ENCODE peak calls at places on chromosomes 11 and 22, in four cellular contexts. One of them, this sample, is unnamed.

GRCh38 chr22:21626735-21627469 is 2.9 kb downstream of the YDJC start:
- DNase-seq in H1: no peak
- DNase-seq in H9: no peak
- DNase-seq in IMR-90: no peak
- DNase-seq in this sample: no peak

GRCh38 chr11:6911946-6912345 is 8.9 kb upstream of the OR2D3 start:
- DNase-seq in H1: no peak
- DNase-seq in H9: no peak
- DNase-seq in IMR-90: peak; percentile 68
- DNase-seq in this sample: no peak

GRCh38 chr11:119832536-119832935 is 103.5 kb upstream of the NECTIN1 start:
- DNase-seq in H1: no peak
- DNase-seq in H9: peak; percentile 56
- DNase-seq in IMR-90: peak; percentile 5
- DNase-seq in this sample: peak; percentile 59

GRCh38 chr11:117879516-117880480 is 3.3 kb upstream of the FXYD6 start:
- DNase-seq in H1: no peak
- DNase-seq in H9: no peak
- DNase-seq in IMR-90: no peak
- DNase-seq in this sample: peak; percentile 46

GRCh38 chr22:32823024-32823730 is 21.7 kb downstream of the TIMP3 start:
- DNase-seq in H1: peak; percentile 70
- DNase-seq in H9: peak; percentile 75
- DNase-seq in IMR-90: peak; percentile 44
- DNase-seq in this sample: peak; percentile 91

GRCh38 chr11:72072348-72072747 is 8.0 kb downstream of the NUMA1 start:
- DNase-seq in H1: no peak
- DNase-seq in H9: no peak
- DNase-seq in IMR-90: peak; percentile 82
- DNase-seq in this sample: peak; percentile 59

GRCh38 chr22:43867839-43868652 is 5.7 kb upstream of the SULT4A1 start:
- DNase-seq in H1: peak; percentile 93
- DNase-seq in H9: peak; percentile 89
- DNase-seq in IMR-90: peak; percentile 73
- DNase-seq in this sample: peak; percentile 90

GRCh38 chr11:82927264-82927880 is 25.8 kb downstream of the DDIAS start:
- DNase-seq in H1: no peak
- DNase-seq in H9: no peak
- DNase-seq in IMR-90: peak; percentile 64
- DNase-seq in this sample: peak; percentile 54

GRCh38 chr22:42528591-42529307 is 9.2 kb upstream of the RRP7A start:
- DNase-seq in H1: no peak
- DNase-seq in H9: no peak
- DNase-seq in IMR-90: no peak
- DNase-seq in this sample: no peak

GRCh38 chr11:66745356-66746235 is 16.6 kb upstream of the SPTBN2 start:
- DNase-seq in H1: peak; percentile 56
- DNase-seq in H9: peak; percentile 55
- DNase-seq in IMR-90: no peak
- DNase-seq in this sample: peak; percentile 26

GRCh38 chr11:7605544-7605943 is 67.8 kb downstream of the CYB5R2 start:
- DNase-seq in H1: no peak
- DNase-seq in H9: no peak
- DNase-seq in IMR-90: peak; percentile 62
- DNase-seq in this sample: peak; percentile 94

GRCh38 chr11:134261626-134262488 is 8.5 kb downstream of the ACAD8 start:
- DNase-seq in H1: peak; percentile 72
- DNase-seq in H9: peak; percentile 69
- DNase-seq in IMR-90: no peak
- DNase-seq in this sample: peak; percentile 67

GRCh38 chr11:20049231-20049630 is 111.0 kb downstream of the DBX1 start:
- DNase-seq in H1: no peak
- DNase-seq in H9: no peak
- DNase-seq in IMR-90: no peak
- DNase-seq in this sample: no peak

GRCh38 chr11:128502736-128503135 is 84.6 kb downstream of the ETS1 start:
- DNase-seq in H1: no peak
- DNase-seq in H9: no peak
- DNase-seq in IMR-90: peak; percentile 96
- DNase-seq in this sample: no peak

GRCh38 chr22:48840112-48840949 is 987.3 kb downstream of the BRD1 start:
- DNase-seq in H1: no peak
- DNase-seq in H9: no peak
- DNase-seq in IMR-90: no peak
- DNase-seq in this sample: no peak

GRCh38 chr11:129861702-129862107 is 33.7 kb downstream of the NFRKB start:
- DNase-seq in H1: no peak
- DNase-seq in H9: peak; percentile 67
- DNase-seq in IMR-90: peak; percentile 96
- DNase-seq in this sample: peak; percentile 96

GRCh38 chr11:94130589-94131362 is 2.1 kb downstream of the PANX1 start:
- DNase-seq in H1: no peak
- DNase-seq in H9: no peak
- DNase-seq in IMR-90: peak; percentile 89
- DNase-seq in this sample: no peak

GRCh38 chr11:88521354-88522310 is 184.1 kb upstream of the CTSC start:
- DNase-seq in H1: no peak
- DNase-seq in H9: no peak
- DNase-seq in IMR-90: peak; percentile 34
- DNase-seq in this sample: no peak

GRCh38 chr11:19683141-19683805 is 29.4 kb upstream of the NAV2 start:
- DNase-seq in H1: no peak
- DNase-seq in H9: no peak
- DNase-seq in IMR-90: no peak
- DNase-seq in this sample: no peak

GRCh38 chr11:75518204-75518549 is 7.6 kb downstream of the GDPD5 start:
- DNase-seq in H1: no peak
- DNase-seq in H9: no peak
- DNase-seq in IMR-90: no peak
- DNase-seq in this sample: no peak

GRCh38 chr11:94010136-94010535 is 11.0 kb upstream of the HEPHL1 start:
- DNase-seq in H1: no peak
- DNase-seq in H9: no peak
- DNase-seq in IMR-90: no peak
- DNase-seq in this sample: no peak

GRCh38 chr11:2882681-2883110 is 2.9 kb downstream of the CDKN1C start:
- DNase-seq in H1: no peak
- DNase-seq in H9: no peak
- DNase-seq in IMR-90: no peak
- DNase-seq in this sample: no peak

GRCh38 chr11:132126973-132127900 is 756.8 kb downstream of the NTM start:
- DNase-seq in H1: no peak
- DNase-seq in H9: peak; percentile 37
- DNase-seq in IMR-90: peak; percentile 94
- DNase-seq in this sample: peak; percentile 57

GRCh38 chr11:69245041-69245440 is 48.9 kb upstream of the MYEOV start:
- DNase-seq in H1: no peak
- DNase-seq in H9: peak; percentile 0
- DNase-seq in IMR-90: no peak
- DNase-seq in this sample: no peak

GRCh38 chr22:31378123-31378522 is 21.3 kb upstream of the DRG1 start:
- DNase-seq in H1: no peak
- DNase-seq in H9: no peak
- DNase-seq in IMR-90: peak; percentile 31
- DNase-seq in this sample: no peak

GRCh38 chr11:133355095-133355494 is 177.2 kb downstream of the OPCML start:
- DNase-seq in H1: no peak
- DNase-seq in H9: no peak
- DNase-seq in IMR-90: no peak
- DNase-seq in this sample: no peak

GRCh38 chr11:17552392-17553248 is 5.6 kb downstream of the OTOG start:
- DNase-seq in H1: no peak
- DNase-seq in H9: no peak
- DNase-seq in IMR-90: peak; percentile 14
- DNase-seq in this sample: no peak

GRCh38 chr11:64298966-64299846 is 952 bp upstream of the CATSPERZ start:
- DNase-seq in H1: peak; percentile 69
- DNase-seq in H9: no peak
- DNase-seq in IMR-90: no peak
- DNase-seq in this sample: no peak

GRCh38 chr11:20367313-20367948 is 3.9 kb downstream of the HTATIP2 start:
- DNase-seq in H1: no peak
- DNase-seq in H9: no peak
- DNase-seq in IMR-90: peak; percentile 94
- DNase-seq in this sample: peak; percentile 46

GRCh38 chr11:61345170-61345610 is 12.2 kb downstream of the TKFC start:
- DNase-seq in H1: no peak
- DNase-seq in H9: no peak
- DNase-seq in IMR-90: no peak
- DNase-seq in this sample: peak; percentile 19

GRCh38 chr11:130189492-130190210 is 30.1 kb downstream of the ST14 start:
- DNase-seq in H1: no peak
- DNase-seq in H9: peak; percentile 70
- DNase-seq in IMR-90: no peak
- DNase-seq in this sample: no peak

DNA sequence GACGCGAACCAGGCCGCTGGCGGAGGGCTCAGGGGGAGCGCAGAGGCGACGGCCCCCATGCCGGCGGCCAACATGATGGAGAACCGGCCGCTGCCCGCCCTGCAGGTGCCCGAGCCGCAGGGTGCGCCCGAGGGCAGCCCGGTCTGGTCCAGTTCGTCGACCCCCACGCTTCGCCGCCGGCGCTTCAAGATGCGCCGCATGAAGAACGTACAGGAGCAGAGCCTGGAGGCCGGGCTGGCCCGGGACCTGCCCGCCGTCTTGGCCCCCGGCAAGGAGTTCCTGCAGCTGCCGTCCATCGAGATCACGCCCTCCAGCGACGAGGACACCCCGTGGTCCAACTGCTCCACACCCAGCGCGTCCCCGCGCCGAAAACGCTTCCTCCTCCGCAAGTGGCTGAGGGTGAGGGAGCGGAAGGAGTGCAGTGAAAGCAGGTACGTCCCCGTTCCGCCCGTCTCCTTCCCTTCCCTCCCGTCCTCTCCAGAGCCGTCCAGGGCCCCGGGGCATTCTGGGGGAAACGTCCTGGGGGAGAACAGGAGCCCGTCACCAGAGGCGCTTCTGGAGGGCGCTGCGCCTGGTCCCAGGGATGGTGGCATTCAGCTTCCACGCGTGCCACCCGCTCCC is 777 bp downstream of the GRAMD1B start:
- DNase-seq in H1: peak; percentile 76
- DNase-seq in H9: peak; percentile 66
- DNase-seq in IMR-90: peak; percentile 51
- DNase-seq in this sample: peak; percentile 87
- H3K56ac ChIP-seq in H1: peak overlapping the region; percentile 52
- H3K56ac ChIP-seq in H9: no peak overlapping the region
- H3K56ac ChIP-seq in IMR-90: peak overlapping the region; percentile 34
- H3K56ac ChIP-seq in this sample: peak overlapping the region; percentile 99

GRCh38 chr11:57982763-57983162 is 40.9 kb upstream of the OR9Q1 start:
- DNase-seq in H1: no peak
- DNase-seq in H9: no peak
- DNase-seq in IMR-90: no peak
- DNase-seq in this sample: no peak

GRCh38 chr11:57978686-57979531 is 44.8 kb upstream of the OR9Q1 start:
- DNase-seq in H1: no peak
- DNase-seq in H9: no peak
- DNase-seq in IMR-90: peak; percentile 6
- DNase-seq in this sample: no peak

GRCh38 chr11:57979532-57980079 is 44.1 kb upstream of the OR9Q1 start:
- DNase-seq in H1: no peak
- DNase-seq in H9: no peak
- DNase-seq in IMR-90: no peak
- DNase-seq in this sample: no peak

GRCh38 chr11:57977709-57978108 is 46.0 kb upstream of the OR9Q1 start:
- DNase-seq in H1: no peak
- DNase-seq in H9: no peak
- DNase-seq in IMR-90: no peak
- DNase-seq in this sample: peak; percentile 55

GRCh38 chr11:57980201-57980600 is 43.5 kb upstream of the OR9Q1 start:
- DNase-seq in H1: no peak
- DNase-seq in H9: no peak
- DNase-seq in IMR-90: no peak
- DNase-seq in this sample: no peak
- H3K56ac ChIP-seq in H1: no peak overlapping the region
- H3K56ac ChIP-seq in H9: no peak overlapping the region
- H3K56ac ChIP-seq in IMR-90: no peak overlapping the region
- H3K56ac ChIP-seq in this sample: no peak overlapping the region

DNA sequence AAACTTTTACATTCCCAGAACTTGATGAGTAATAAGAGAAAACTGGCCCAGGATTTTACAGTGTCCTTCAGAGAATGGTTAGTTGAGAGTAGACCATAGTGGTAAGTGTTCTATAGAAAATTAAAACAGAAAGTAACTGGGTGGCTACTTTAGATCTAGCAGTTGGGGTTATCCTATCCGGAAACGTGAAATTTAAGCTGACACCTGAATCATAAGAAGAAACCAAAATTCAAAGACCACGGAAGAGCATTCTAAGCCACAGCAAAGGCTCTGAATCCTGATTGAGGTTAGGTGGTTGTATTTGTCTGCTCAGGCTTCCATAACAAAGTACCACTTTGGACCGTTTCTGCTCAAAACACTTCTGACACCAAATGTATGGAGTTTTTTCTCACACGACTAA is 34.0 kb downstream of the TTC17 start:
- DNase-seq in H1: no peak
- DNase-seq in H9: no peak
- DNase-seq in IMR-90: no peak
- DNase-seq in this sample: no peak
- H3K56ac ChIP-seq in H1: no peak overlapping the region
- H3K56ac ChIP-seq in H9: no peak overlapping the region
- H3K56ac ChIP-seq in IMR-90: no peak overlapping the region
- H3K56ac ChIP-seq in this sample: no peak overlapping the region

DNA sequence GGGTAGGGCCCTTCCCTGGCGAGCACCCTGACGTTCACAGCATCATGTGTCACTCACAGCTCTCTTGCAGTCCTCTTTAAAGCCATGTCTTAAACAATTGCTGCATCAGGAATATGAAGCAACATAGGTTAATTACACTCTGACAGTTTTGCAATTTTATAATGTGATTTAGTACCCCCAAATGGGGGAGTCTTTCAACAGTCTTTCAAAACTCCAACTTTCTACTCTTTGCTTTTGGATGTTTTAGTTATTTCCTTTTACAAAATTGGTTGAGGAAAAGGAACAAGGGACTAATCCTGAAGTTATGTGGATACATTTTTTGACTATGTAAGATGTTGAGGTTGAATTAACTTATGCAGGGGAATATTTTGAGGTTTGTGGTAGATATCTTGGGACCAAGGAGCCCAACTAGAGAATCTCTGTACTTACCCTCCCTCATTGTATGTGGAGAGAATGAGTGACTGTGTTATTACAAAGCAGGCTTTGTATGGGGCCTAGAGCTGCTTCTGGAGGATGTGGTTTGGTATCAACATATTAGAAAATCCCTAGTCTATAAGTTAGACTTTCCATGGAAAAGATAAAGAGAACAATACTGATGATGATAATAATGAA is at the start of gene MMP8:
- DNase-seq in H1: no peak
- DNase-seq in H9: no peak
- DNase-seq in IMR-90: peak; percentile 72
- DNase-seq in this sample: no peak
- H3K56ac ChIP-seq in H1: no peak within 1 kb of the TSS
- H3K56ac ChIP-seq in H9: no peak within 1 kb of the TSS
- H3K56ac ChIP-seq in IMR-90: no peak within 1 kb of the TSS
- H3K56ac ChIP-seq in this sample: no peak within 1 kb of the TSS